ENCODE peak calls at places on chromosomes 11 and 22, in seven cellular contexts. M is fibroblast of the conjunctiva; E is NCI-H510A treated with DMSO at 0.1 percent for 48 hours; U is GDM1; O is stimulated activated CD4-positive, alpha-beta T cell treated with anti-CD3 and anti-CD28 coated beads, TNF-alpha, amount 100 ng/mL, for 1 hour; V is stimulated activated CD8-positive, alpha-beta memory T cell treated with anti-CD3 and anti-CD28 coated beads, Interleukin-4, amount 100 ng/mL, for 24 hours; Y is A549. G is an unnamed sample.

GRCh38 chr11:96393753-96394348 is 4.0 kb downstream of the JRKL start:
- DNase-seq in M (peak), E (no peak), U (no peak), O (no peak), V (no peak), Y (peak), G (no peak)

GRCh38 chr11:120945042-120945441 is 78.9 kb upstream of the TBCEL start:
- DNase-seq in M (no peak), E (no peak), U (no peak), O (no peak), V (no peak), Y (no peak), G (no peak)

GRCh38 chr11:78840623-78841022 is 266.0 kb upstream of the NARS2 start:
- DNase-seq in M (peak), E (no peak), U (no peak), O (no peak), V (no peak), Y (no peak), G (no peak)

GRCh38 chr11:91219501-91219900 is 996.7 kb upstream of the CHORDC1 start:
- DNase-seq in M (no peak), E (no peak), U (no peak), O (no peak), V (no peak), Y (no peak), G (no peak)

GRCh38 chr11:55852141-55852540 is 13.6 kb downstream of the OR5D16 start:
- DNase-seq in M (no peak), E (no peak), U (no peak), O (no peak), V (no peak), Y (no peak), G (no peak)

GRCh38 chr11:47184711-47185304 is 1.4 kb downstream of the PACSIN3 start:
- DNase-seq in M (no peak), E (no peak), U (no peak), O (no peak), V (no peak), Y (no peak), G (no peak)

GRCh38 chr22:37260939-37261338 is 16.9 kb upstream of the RAC2 start:
- DNase-seq in M (no peak), E (peak), U (peak), O (peak), V (no peak), Y (peak), G (peak)

GRCh38 chr11:34213366-34213765 is 107.9 kb downstream of the NAT10 start:
- DNase-seq in M (no peak), E (no peak), U (no peak), O (no peak), V (no peak), Y (peak), G (no peak)

GRCh38 chr11:96037267-96037990 is 113.5 kb upstream of the MTMR2 start:
- DNase-seq in M (no peak), E (no peak), U (no peak), O (no peak), V (no peak), Y (peak), G (no peak)

GRCh38 chr11:45928535-45929215 is 6.2 kb downstream of the LARGE2 start:
- DNase-seq in M (no peak), E (no peak), U (no peak), O (no peak), V (no peak), Y (no peak), G (no peak)

GRCh38 chr11:26418391-26418790 is 86.5 kb downstream of the ANO3 start:
- DNase-seq in M (peak), E (no peak), U (no peak), O (no peak), V (no peak), Y (no peak), G (no peak)

GRCh38 chr22:22890085-22890484 is 2.5 kb downstream of the IGLL5 start:
- DNase-seq in M (no peak), E (no peak), U (no peak), O (no peak), V (no peak), Y (no peak), G (no peak)

GRCh38 chr22:30863161-30863833 is 105.3 kb downstream of the MORC2 start:
- DNase-seq in M (no peak), E (no peak), U (no peak), O (no peak), V (no peak), Y (no peak), G (no peak)

GRCh38 chr11:68812526-68812925 is 29.2 kb downstream of the CPT1A start:
- DNase-seq in M (no peak), E (no peak), U (no peak), O (no peak), V (no peak), Y (no peak), G (no peak)

GRCh38 chr11:43738600-43739409 is 58.3 kb downstream of the HSD17B12 start:
- DNase-seq in M (peak), E (no peak), U (no peak), O (no peak), V (no peak), Y (no peak), G (peak)

GRCh38 chr11:100562102-100562501 is 125.0 kb upstream of the ARHGAP42 start:
- DNase-seq in M (peak), E (no peak), U (no peak), O (no peak), V (no peak), Y (no peak), G (no peak)

GRCh38 chr11:70656293-70656692 is 258.0 kb downstream of the CTTN start:
- DNase-seq in M (no peak), E (no peak), U (no peak), O (no peak), V (no peak), Y (no peak), G (no peak)

GRCh38 chr11:127670372-127670771 is 669.8 kb upstream of the KIRREL3 start:
- DNase-seq in M (no peak), E (no peak), U (no peak), O (no peak), V (no peak), Y (no peak), G (no peak)

GRCh38 chr22:37897805-37898204 is 8.3 kb upstream of the MICALL1 start:
- DNase-seq in M (no peak), E (no peak), U (no peak), O (no peak), V (no peak), Y (no peak), G (no peak)

GRCh38 chr11:86932942-86933875 is 22.0 kb downstream of the FZD4 start:
- DNase-seq in M (no peak), E (no peak), U (no peak), O (no peak), V (no peak), Y (no peak), G (no peak)

GRCh38 chr22:39638958-39639357 is 68.4 kb downstream of the CACNA1I start:
- DNase-seq in M (no peak), E (no peak), U (no peak), O (no peak), V (no peak), Y (no peak), G (no peak)

GRCh38 chr11:77073328-77074001 is 6.7 kb downstream of the CAPN5 start:
- DNase-seq in M (peak), E (peak), U (no peak), O (no peak), V (no peak), Y (peak), G (no peak)

GRCh38 chr22:41435560-41435959 is 11.0 kb downstream of the TOB2 start:
- DNase-seq in M (no peak), E (no peak), U (no peak), O (no peak), V (no peak), Y (no peak), G (no peak)

GRCh38 chr11:10654211-10655150 is 39.1 kb downstream of the IRAG1 start:
- DNase-seq in M (peak), E (peak), U (peak), O (no peak), V (no peak), Y (peak), G (no peak)

GRCh38 chr11:69292221-69292648 is 1.7 kb upstream of the MYEOV start:
- DNase-seq in M (no peak), E (no peak), U (peak), O (no peak), V (no peak), Y (peak), G (no peak)

GRCh38 chr11:48017105-48017874 is 36.9 kb downstream of the PTPRJ start:
- DNase-seq in M (no peak), E (no peak), U (no peak), O (no peak), V (no peak), Y (no peak), G (no peak)

GRCh38 chr11:34830648-34831047 is 85.5 kb downstream of the APIP start:
- DNase-seq in M (no peak), E (no peak), U (no peak), O (no peak), V (no peak), Y (no peak), G (no peak)

GRCh38 chr22:22674473-22674872 is 30.1 kb downstream of the GGTLC2 start:
- DNase-seq in M (no peak), E (no peak), U (no peak), O (no peak), V (no peak), Y (no peak), G (no peak)

GRCh38 chr11:97247601-97248000 is 857.8 kb downstream of the JRKL start:
- DNase-seq in M (no peak), E (no peak), U (no peak), O (no peak), V (no peak), Y (no peak), G (no peak)

GRCh38 chr11:551131-551530 is 9.4 kb downstream of the LMNTD2 start:
- DNase-seq in M (no peak), E (no peak), U (no peak), O (no peak), V (no peak), Y (no peak), G (no peak)

GRCh38 chr11:82631722-82632630 is 101.7 kb downstream of the FAM181B start:
- DNase-seq in M (no peak), E (no peak), U (no peak), O (no peak), V (no peak), Y (no peak), G (no peak)

G was measured in NCI-H1930.